ENCODE peak calls at places on chromosome 18, in five cellular contexts. One of them, this sample, is unnamed.

GRCh38 chr18:62399306-62399705 is 74.2 kb downstream of the TNFRSF11A start:
- DNase-seq in A549: no peak
- DNase-seq in K562: no peak
- DNase-seq in HepG2: no peak
- DNase-seq in GM12878: no peak
- DNase-seq in this sample: no peak

GRCh38 chr18:8990276-8991031 is 112.0 kb upstream of the NDUFV2 start:
- DNase-seq in A549: no peak
- DNase-seq in K562: no peak
- DNase-seq in HepG2: no peak
- DNase-seq in GM12878: no peak
- DNase-seq in this sample: no peak

GRCh38 chr18:54284967-54285785 is 15.9 kb downstream of the POLI start:
- DNase-seq in A549: no peak
- DNase-seq in K562: no peak
- DNase-seq in HepG2: no peak
- DNase-seq in GM12878: peak; percentile 97
- DNase-seq in this sample: peak; percentile 21

GRCh38 chr18:58194028-58194427 is 150.0 kb downstream of the NEDD4L start:
- DNase-seq in A549: no peak
- DNase-seq in K562: peak; percentile 14
- DNase-seq in HepG2: no peak
- DNase-seq in GM12878: no peak
- DNase-seq in this sample: peak; percentile 18

GRCh38 chr18:36374262-36374661 is 76.7 kb downstream of the FHOD3 start:
- DNase-seq in A549: no peak
- DNase-seq in K562: no peak
- DNase-seq in HepG2: no peak
- DNase-seq in GM12878: no peak
- DNase-seq in this sample: no peak

GRCh38 chr18:75828379-75828778 is 400.9 kb upstream of the SMIM21 start:
- DNase-seq in A549: no peak
- DNase-seq in K562: no peak
- DNase-seq in HepG2: no peak
- DNase-seq in GM12878: no peak
- DNase-seq in this sample: no peak

GRCh38 chr18:59672125-59672769 is 25.0 kb downstream of the CCBE1 start:
- DNase-seq in A549: no peak
- DNase-seq in K562: no peak
- DNase-seq in HepG2: no peak
- DNase-seq in GM12878: no peak
- DNase-seq in this sample: no peak

GRCh38 chr18:1229634-1230033 is 325.0 kb downstream of the ADCYAP1 start:
- DNase-seq in A549: no peak
- DNase-seq in K562: no peak
- DNase-seq in HepG2: no peak
- DNase-seq in GM12878: no peak
- DNase-seq in this sample: no peak

GRCh38 chr18:12520442-12520992 is 112.8 kb downstream of the PRELID3A start:
- DNase-seq in A549: no peak
- DNase-seq in K562: no peak
- DNase-seq in HepG2: no peak
- DNase-seq in GM12878: no peak
- DNase-seq in this sample: no peak

GRCh38 chr18:54558609-54559585 is 32.1 kb upstream of the DYNAP start:
- DNase-seq in A549: peak; percentile 5
- DNase-seq in K562: peak; percentile 20
- DNase-seq in HepG2: peak; percentile 11
- DNase-seq in GM12878: peak; percentile 11
- DNase-seq in this sample: peak; percentile 25

GRCh38 chr18:74899554-74899953 is 301.9 kb downstream of the ZNF407 start:
- DNase-seq in A549: no peak
- DNase-seq in K562: no peak
- DNase-seq in HepG2: no peak
- DNase-seq in GM12878: no peak
- DNase-seq in this sample: no peak

GRCh38 chr18:75818336-75818735 is 390.8 kb upstream of the SMIM21 start:
- DNase-seq in A549: no peak
- DNase-seq in K562: no peak
- DNase-seq in HepG2: no peak
- DNase-seq in GM12878: no peak
- DNase-seq in this sample: no peak

GRCh38 chr18:57027190-57027708 is 119.6 kb upstream of the BOD1L2 start:
- DNase-seq in A549: no peak
- DNase-seq in K562: no peak
- DNase-seq in HepG2: no peak
- DNase-seq in GM12878: no peak
- DNase-seq in this sample: no peak

GRCh38 chr18:76524900-76525698 is 30.1 kb upstream of the ZNF516 start:
- DNase-seq in A549: peak; percentile 46
- DNase-seq in K562: no peak
- DNase-seq in HepG2: peak; percentile 59
- DNase-seq in GM12878: no peak
- DNase-seq in this sample: no peak

GRCh38 chr18:75455249-75456183 is 28.0 kb upstream of the SMIM21 start:
- DNase-seq in A549: no peak
- DNase-seq in K562: no peak
- DNase-seq in HepG2: no peak
- DNase-seq in GM12878: no peak
- DNase-seq in this sample: peak; percentile 6

GRCh38 chr18:63111549-63112402 is 207.8 kb downstream of the BCL2 start:
- DNase-seq in A549: no peak
- DNase-seq in K562: no peak
- DNase-seq in HepG2: no peak
- DNase-seq in GM12878: no peak
- DNase-seq in this sample: peak; percentile 18

GRCh38 chr18:77321823-77322805 is 72.5 kb downstream of the GALR1 start:
- DNase-seq in A549: no peak
- DNase-seq in K562: peak; percentile 67
- DNase-seq in HepG2: peak; percentile 16
- DNase-seq in GM12878: no peak
- DNase-seq in this sample: no peak

GRCh38 chr18:8375269-8375668 is 234.0 kb upstream of the RAB12 start:
- DNase-seq in A549: no peak
- DNase-seq in K562: no peak
- DNase-seq in HepG2: no peak
- DNase-seq in GM12878: no peak
- DNase-seq in this sample: no peak

GRCh38 chr18:79634186-79634585 is 45.4 kb upstream of the CTDP1 start:
- DNase-seq in A549: no peak
- DNase-seq in K562: no peak
- DNase-seq in HepG2: no peak
- DNase-seq in GM12878: no peak
- DNase-seq in this sample: no peak

GRCh38 chr18:46738491-46738890 is 18.4 kb downstream of the ST8SIA5 start:
- DNase-seq in A549: no peak
- DNase-seq in K562: no peak
- DNase-seq in HepG2: no peak
- DNase-seq in GM12878: no peak
- DNase-seq in this sample: no peak

GRCh38 chr18:35406666-35407065 is 29.5 kb upstream of the ZNF396 start:
- DNase-seq in A549: no peak
- DNase-seq in K562: no peak
- DNase-seq in HepG2: no peak
- DNase-seq in GM12878: no peak
- DNase-seq in this sample: no peak

GRCh38 chr18:21741511-21742322 is 1.1 kb downstream of the MIB1 start:
- DNase-seq in A549: no peak
- DNase-seq in K562: no peak
- DNase-seq in HepG2: no peak
- DNase-seq in GM12878: no peak
- DNase-seq in this sample: peak; percentile 36

GRCh38 chr18:10228380-10228779 is 226.1 kb upstream of the APCDD1 start:
- DNase-seq in A549: no peak
- DNase-seq in K562: no peak
- DNase-seq in HepG2: no peak
- DNase-seq in GM12878: no peak
- DNase-seq in this sample: peak; percentile 12

GRCh38 chr18:23526516-23527063 is 23.3 kb downstream of the RMC1 start:
- DNase-seq in A549: no peak
- DNase-seq in K562: no peak
- DNase-seq in HepG2: no peak
- DNase-seq in GM12878: no peak
- DNase-seq in this sample: no peak

GRCh38 chr18:23703057-23703986 is 14.1 kb downstream of the LAMA3 start:
- DNase-seq in A549: peak; percentile 43
- DNase-seq in K562: peak; percentile 40
- DNase-seq in HepG2: peak; percentile 50
- DNase-seq in GM12878: no peak
- DNase-seq in this sample: peak; percentile 80

GRCh38 chr18:79733135-79733609 is 53.6 kb downstream of the CTDP1 start:
- DNase-seq in A549: no peak
- DNase-seq in K562: no peak
- DNase-seq in HepG2: no peak
- DNase-seq in GM12878: no peak
- DNase-seq in this sample: no peak

GRCh38 chr18:50009772-50010171 is 185.2 kb downstream of the MYO5B start:
- DNase-seq in A549: peak; percentile 21
- DNase-seq in K562: peak; percentile 44
- DNase-seq in HepG2: peak; percentile 49
- DNase-seq in GM12878: peak; percentile 25
- DNase-seq in this sample: peak; percentile 40

GRCh38 chr18:22101731-22102130 is 67.7 kb upstream of the GATA6 start:
- DNase-seq in A549: no peak
- DNase-seq in K562: no peak
- DNase-seq in HepG2: no peak
- DNase-seq in GM12878: no peak
- DNase-seq in this sample: no peak

GRCh38 chr18:34158881-34159690 is 65.6 kb downstream of the NOL4 start:
- DNase-seq in A549: no peak
- DNase-seq in K562: no peak
- DNase-seq in HepG2: peak; percentile 2
- DNase-seq in GM12878: no peak
- DNase-seq in this sample: peak; percentile 24

GRCh38 chr18:21386523-21387240 is 144.7 kb downstream of the GREB1L start:
- DNase-seq in A549: no peak
- DNase-seq in K562: no peak
- DNase-seq in HepG2: no peak
- DNase-seq in GM12878: no peak
- DNase-seq in this sample: no peak

GRCh38 chr18:79796531-79797390 is 977 bp upstream of the KCNG2 start:
- DNase-seq in A549: no peak
- DNase-seq in K562: no peak
- DNase-seq in HepG2: no peak
- DNase-seq in GM12878: no peak
- DNase-seq in this sample: no peak

GRCh38 chr18:41262688-41263087 is 692.3 kb upstream of the PIK3C3 start:
- DNase-seq in A549: no peak
- DNase-seq in K562: no peak
- DNase-seq in HepG2: no peak
- DNase-seq in GM12878: no peak
- DNase-seq in this sample: no peak
- H3K4me2 ChIP-seq in A549: no peak overlapping the region
- H3K4me2 ChIP-seq in K562: no peak overlapping the region
- H3K4me2 ChIP-seq in HepG2: no peak overlapping the region
- H3K4me2 ChIP-seq in GM12878: no peak overlapping the region
- H3K4me2 ChIP-seq in this sample: no peak overlapping the region

DNA sequence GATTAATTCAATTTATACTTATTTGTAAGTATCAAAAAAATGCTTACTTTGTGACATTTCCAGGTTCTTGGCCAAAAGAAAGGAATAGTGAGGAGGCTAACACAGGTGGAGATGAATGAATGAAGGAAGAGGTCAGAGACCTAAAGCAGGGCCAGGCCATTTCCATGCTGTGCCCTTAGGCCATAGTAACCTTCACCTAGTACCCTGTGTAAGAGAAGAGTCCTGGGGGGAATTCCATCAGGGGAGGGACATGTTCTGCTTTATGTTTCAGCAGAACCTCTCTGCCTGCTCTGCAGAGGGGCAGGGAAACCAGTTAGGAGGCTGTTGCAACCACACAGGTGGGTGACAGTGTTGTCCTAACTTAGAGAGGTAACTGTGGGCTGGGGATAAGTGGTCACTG is 204.2 kb upstream of the CDH20 start:
- DNase-seq in A549: no peak
- DNase-seq in K562: no peak
- DNase-seq in HepG2: no peak
- DNase-seq in GM12878: no peak
- DNase-seq in this sample: no peak
- TF ChIP-seq POLR2A in A549: no peak
- TF ChIP-seq POLR2A in K562: no peak
- TF ChIP-seq POLR2A in HepG2: no peak
- TF ChIP-seq POLR2A in GM12878: no peak
- TF ChIP-seq POLR2A in this sample: no peak

GRCh38 chr18:73101977-73102376 is 234.2 kb upstream of the NETO1 start:
- DNase-seq in A549: no peak
- DNase-seq in K562: no peak
- DNase-seq in HepG2: no peak
- DNase-seq in GM12878: no peak
- DNase-seq in this sample: no peak

GRCh38 chr18:73093687-73094250 is 226.0 kb upstream of the NETO1 start:
- DNase-seq in A549: no peak
- DNase-seq in K562: no peak
- DNase-seq in HepG2: no peak
- DNase-seq in GM12878: no peak
- DNase-seq in this sample: no peak

DNA sequence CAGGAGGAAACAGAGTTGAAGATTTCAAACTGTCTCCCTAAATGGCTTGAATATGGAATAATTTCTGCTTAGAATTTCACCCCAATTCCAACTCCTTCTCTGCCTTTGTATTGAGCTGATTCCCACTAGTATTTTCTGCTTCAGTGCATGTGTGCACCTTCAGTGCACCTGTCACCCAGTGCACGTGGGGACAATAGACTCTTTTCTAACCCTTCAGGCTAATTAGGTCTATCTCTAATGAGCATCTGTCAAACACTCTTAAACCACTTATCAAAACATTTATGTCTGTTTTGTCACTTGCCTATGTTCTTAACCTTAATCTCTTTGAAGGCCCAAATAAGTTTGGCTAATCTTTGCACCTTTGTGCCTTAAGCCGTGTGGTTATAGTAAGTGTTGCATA is 232.0 kb upstream of the NETO1 start:
- DNase-seq in A549: no peak
- DNase-seq in K562: no peak
- DNase-seq in HepG2: no peak
- DNase-seq in GM12878: no peak
- DNase-seq in this sample: no peak
- TF ChIP-seq MYC in A549: no peak
- TF ChIP-seq MYC in K562: no peak
- TF ChIP-seq MYC in HepG2: no peak
- TF ChIP-seq MYC in GM12878: no peak
- TF ChIP-seq MYC in this sample: no peak

DNA sequence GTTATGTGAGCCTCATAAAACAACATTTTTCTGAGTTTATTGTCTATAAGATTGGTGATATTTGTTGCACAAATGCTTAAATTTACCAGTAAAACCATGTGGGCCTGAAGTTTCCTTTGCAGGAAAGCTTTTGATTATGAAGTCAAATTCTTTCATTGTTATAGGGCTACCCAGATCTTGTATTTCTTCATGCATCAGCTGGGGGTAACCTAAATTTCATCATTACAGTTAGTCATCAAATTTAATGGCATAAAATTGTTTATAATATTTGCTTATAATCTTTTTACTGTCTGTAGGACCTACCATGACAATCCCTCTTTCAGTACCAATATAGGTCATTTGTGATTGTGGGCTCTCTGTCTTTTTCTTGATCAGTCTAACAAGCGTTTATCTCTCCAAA is 47.8 kb downstream of the SMAD2 start:
- DNase-seq in A549: no peak
- DNase-seq in K562: no peak
- DNase-seq in HepG2: no peak
- DNase-seq in GM12878: no peak
- DNase-seq in this sample: no peak
- H3K4me2 ChIP-seq in A549: peak overlapping the region; percentile 39
- H3K4me2 ChIP-seq in K562: no peak overlapping the region
- H3K4me2 ChIP-seq in HepG2: no peak overlapping the region
- H3K4me2 ChIP-seq in GM12878: no peak overlapping the region
- H3K4me2 ChIP-seq in this sample: no peak overlapping the region